ENCODE peak calls at places on chromosomes 16 and 17, in nine cellular contexts. K, U, N, O, S, B, E, V and A are unnamed samples.

GRCh38 chr16:11507350-11507749 is 79.4 kb downstream of the LITAF start:
- DNase-seq in K (no peak), N (no peak), O (no peak), B (no peak), S (no peak), V (no peak), U (no peak), E (no peak), A (no peak)

GRCh38 chr16:75272097-75272548 is 20.7 kb upstream of the BCAR1 start:
- DNase-seq in N (no peak), K (no peak), B (no peak), V (no peak), E (peak), O (no peak), S (no peak), U (no peak), A (no peak)

GRCh38 chr16:23186171-23186570 is 3.6 kb downstream of the SCNN1G start:
- DNase-seq in O (no peak), K (no peak), B (no peak), N (no peak), S (no peak), V (no peak), U (no peak), E (no peak), A (no peak)

GRCh38 chr17:5798104-5798503 is 213.8 kb upstream of the NLRP1 start:
- DNase-seq in V (no peak), S (no peak), E (no peak), B (no peak), O (no peak), U (no peak), N (no peak), K (no peak), A (no peak)

GRCh38 chr16:81376880-81377279 is 62.1 kb downstream of the GAN start:
- DNase-seq in K (no peak), E (no peak), N (no peak), U (no peak), S (peak), V (no peak), O (no peak), B (no peak), A (no peak)

GRCh38 chr17:9240659-9241370 is 219.5 kb downstream of the NTN1 start:
- DNase-seq in S (no peak), V (peak), E (peak), B (peak), U (peak), O (peak), K (peak), N (no peak), A (peak)

GRCh38 chr17:34820922-34821321 is 140.3 kb downstream of the CCT6B start:
- DNase-seq in K (no peak), U (no peak), N (no peak), B (no peak), E (no peak), O (no peak), S (no peak), V (no peak), A (no peak)

GRCh38 chr17:47257651-47258339 is 4.2 kb downstream of the ITGB3 start:
- DNase-seq in B (no peak), O (no peak), V (no peak), U (peak), E (no peak), K (no peak), N (no peak), S (no peak), A (no peak)

GRCh38 chr16:46930861-46931260 is 42.6 kb downstream of the DNAJA2 start:
- DNase-seq in V (no peak), B (no peak), S (no peak), N (no peak), K (no peak), O (no peak), U (no peak), E (no peak), A (no peak)

GRCh38 chr17:29930399-29931010 is 477 bp upstream of the SSH2 start:
- DNase-seq in K (no peak), S (no peak), N (no peak), E (peak), O (no peak), B (no peak), V (no peak), U (peak), A (peak)

GRCh38 chr16:24729967-24730815 is 740 bp downstream of the TNRC6A start:
- DNase-seq in K (peak), N (peak), S (peak), E (peak), O (no peak), U (peak), B (peak), V (no peak), A (peak)

GRCh38 chr16:21713549-21714368 is 50.0 kb downstream of the OTOA start:
- DNase-seq in U (no peak), E (no peak), B (no peak), V (no peak), O (no peak), N (no peak), S (no peak), K (no peak), A (no peak)

GRCh38 chr17:3845361-3845753 is 689 bp downstream of the NCBP3 start:
- DNase-seq in O (no peak), U (no peak), S (peak), K (no peak), N (no peak), E (no peak), V (no peak), B (no peak), A (peak)

GRCh38 chr17:32584792-32585191 is 98.0 kb downstream of the CDK5R1 start:
- DNase-seq in N (no peak), K (no peak), S (no peak), V (no peak), E (no peak), B (no peak), O (no peak), U (no peak), A (no peak)

GRCh38 chr17:73650147-73650546 is 5.9 kb upstream of the SDK2 start:
- DNase-seq in O (no peak), S (no peak), E (peak), K (no peak), N (no peak), V (no peak), U (no peak), B (no peak), A (no peak)

GRCh38 chr16:79623076-79623475 is 22.5 kb upstream of the MAF start:
- DNase-seq in S (no peak), N (no peak), O (no peak), K (no peak), B (no peak), U (no peak), V (no peak), E (no peak), A (no peak)

GRCh38 chr17:49963626-49964538 is 5.1 kb upstream of the DLX4 start:
- DNase-seq in O (no peak), U (no peak), V (no peak), K (no peak), E (peak), N (no peak), B (no peak), S (no peak), A (no peak)

GRCh38 chr17:71023631-71024030 is 854.3 kb downstream of the KCNJ2 start:
- DNase-seq in O (no peak), S (no peak), N (no peak), U (no peak), K (no peak), B (no peak), E (peak), V (no peak), A (no peak)

GRCh38 chr16:28212532-28212873 is 738 bp upstream of the XPO6 start:
- DNase-seq in O (no peak), V (peak), B (no peak), N (no peak), K (no peak), U (peak), S (no peak), E (no peak), A (no peak)

GRCh38 chr17:47192549-47192948 is 3.5 kb upstream of the CDC27 start:
- DNase-seq in E (no peak), S (no peak), B (no peak), K (no peak), O (no peak), N (no peak), V (no peak), U (no peak), A (no peak)

GRCh38 chr17:60284709-60285108 is 107.2 kb downstream of the USP32 start:
- DNase-seq in U (no peak), O (no peak), V (no peak), B (no peak), K (no peak), E (no peak), N (no peak), S (no peak), A (no peak)

GRCh38 chr16:89667633-89668032 is 10.0 kb downstream of the SPATA33 start:
- DNase-seq in O (no peak), N (no peak), K (no peak), B (no peak), V (no peak), U (no peak), E (no peak), S (no peak), A (no peak)

DNA sequence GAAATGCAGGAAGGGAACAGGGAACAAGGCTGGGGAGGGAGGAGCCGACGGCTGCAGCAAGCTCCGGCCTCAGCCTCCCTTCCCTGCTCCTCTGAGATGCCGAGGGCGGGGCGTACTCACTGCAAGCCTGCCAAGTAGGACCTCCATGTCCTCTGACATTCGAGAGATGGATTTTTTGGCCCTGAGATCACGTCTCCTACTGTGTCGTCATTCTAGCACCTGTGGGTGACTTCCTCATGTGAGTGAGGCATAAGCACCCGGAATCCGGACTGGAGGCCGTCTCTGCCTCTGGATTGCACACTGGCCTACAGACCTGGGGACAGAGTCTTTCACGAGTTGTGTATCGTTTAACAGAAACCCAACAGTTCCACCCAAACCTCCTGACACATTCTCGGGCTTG is 14.5 kb downstream of the MRM3 start:
- DNase-seq in O (no peak), B (no peak), E (no peak), N (no peak), U (no peak), K (no peak), V (no peak), S (no peak), A (no peak)
- H3K27ac ChIP-seq in O (no peak), B (peak), E (no peak), N (no peak), U (no peak), K (no peak), V (no peak), S (peak), A (no peak)

DNA sequence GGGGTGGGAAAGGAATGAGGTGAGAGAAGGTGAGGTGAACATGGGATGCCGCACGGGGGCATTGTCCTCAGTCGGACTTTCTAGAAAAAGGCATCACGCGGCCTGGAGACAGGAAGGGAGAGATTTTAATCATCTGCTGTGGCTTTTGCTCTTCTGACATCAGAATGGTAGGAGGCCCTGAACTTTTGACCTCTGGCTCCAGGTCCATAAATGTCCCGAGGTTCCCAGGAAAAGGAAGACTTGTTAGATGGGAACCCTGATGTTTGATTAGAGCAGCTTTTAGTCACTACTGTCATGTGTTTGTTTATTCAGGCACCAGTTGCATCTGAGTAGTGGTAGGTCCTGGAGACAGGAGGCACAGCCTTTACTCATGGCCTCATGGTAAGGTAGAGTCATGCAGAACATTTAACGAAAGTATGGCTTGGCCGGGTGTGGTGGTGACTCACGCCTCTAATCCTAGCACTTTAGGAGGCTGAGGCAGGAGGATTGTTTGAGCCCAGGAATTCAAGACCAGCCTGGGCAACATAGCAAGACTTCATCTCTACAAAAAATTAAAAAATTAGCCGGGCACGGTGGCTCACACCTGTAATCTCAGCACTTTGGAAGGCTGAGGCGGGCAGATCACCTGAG is 203.1 kb downstream of the MSI2 start:
- DNase-seq in B (no peak), K (no peak), V (peak), S (no peak), N (no peak), E (no peak), U (peak), O (no peak), A (no peak)
- H3K27ac ChIP-seq in B (no peak), K (no peak), V (no peak), S (no peak), N (no peak), E (no peak), U (no peak), O (no peak), A (no peak)

GRCh38 chr16:86344881-86345280 is 165.4 kb upstream of the FOXF1 start:
- DNase-seq in O (no peak), B (peak), K (no peak), N (no peak), E (no peak), S (no peak), U (no peak), V (no peak), A (no peak)

GRCh38 chr16:86344586-86344871 is 165.8 kb upstream of the FOXF1 start:
- DNase-seq in S (no peak), E (no peak), N (no peak), O (no peak), K (no peak), U (no peak), B (peak), V (no peak), A (no peak)

GRCh38 chr16:86343733-86344585 is 166.4 kb upstream of the FOXF1 start:
- DNase-seq in E (peak), O (no peak), N (no peak), U (peak), K (no peak), S (no peak), B (peak), V (no peak), A (no peak)

GRCh38 chr16:86342161-86342560 is 168.2 kb upstream of the FOXF1 start:
- DNase-seq in E (no peak), U (no peak), O (no peak), K (no peak), V (no peak), N (no peak), B (no peak), S (no peak), A (no peak)

GRCh38 chr16:86343111-86343642 is 167.2 kb upstream of the FOXF1 start:
- DNase-seq in B (peak), V (no peak), K (peak), O (peak), S (no peak), U (peak), N (no peak), E (no peak), A (no peak)
- H3K27ac ChIP-seq in B (peak), V (no peak), K (no peak), O (peak), S (no peak), U (peak), N (no peak), E (no peak), A (no peak)

GRCh38 chr16:19108409-19109287 is 5.1 kb upstream of the ITPRIPL2 start:
- DNase-seq in K (no peak), V (no peak), N (no peak), O (no peak), U (no peak), E (no peak), B (no peak), S (no peak), A (no peak)
- H3K27ac ChIP-seq in K (no peak), V (no peak), N (no peak), O (no peak), U (no peak), E (no peak), B (no peak), S (peak), A (no peak)

DNA sequence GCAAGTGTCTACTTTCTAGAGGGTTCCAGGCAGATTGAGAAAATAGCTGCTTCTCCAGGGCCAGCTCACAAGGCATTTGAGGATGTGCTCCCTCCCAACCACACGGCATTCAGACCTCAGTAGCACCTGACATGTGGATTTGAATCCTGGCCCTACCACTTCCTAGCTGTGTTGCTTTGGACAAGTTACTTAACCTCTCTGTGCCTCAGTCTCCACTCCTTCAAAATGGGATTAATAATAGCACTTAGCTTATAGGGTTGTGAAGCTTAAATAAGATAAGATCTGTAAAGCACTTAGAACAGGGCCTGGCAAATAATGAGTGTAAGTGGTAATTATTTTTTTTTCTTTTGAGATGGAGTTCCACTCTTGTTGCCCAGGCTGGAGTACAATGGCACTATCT is 21.0 kb upstream of the NOMO2 start:
- DNase-seq in O (no peak), N (no peak), S (no peak), B (no peak), V (no peak), K (no peak), U (no peak), E (no peak), A (no peak)
- H3K27ac ChIP-seq in O (no peak), N (no peak), S (no peak), B (no peak), V (no peak), K (no peak), U (no peak), E (no peak), A (no peak)